ENCODE peak calls at places on chromosomes 12 and 14, in seven cellular contexts. V is aorta; J is H54; S is cardiac septum; O is HS-5; M is naive thymus-derived CD4-positive, alpha-beta T cell; C is central memory CD8-positive, alpha-beta T cell. A is an unnamed sample.
A peak's percentile ranks its signal among the peaks of the same experiment; 100 is the strongest.

GRCh38 chr14:61234215-61234916 is 46.8 kb downstream of the TMEM30B start:
- DNase-seq in O (no peak), S (no peak), J (no peak), M (no peak), V (no peak), C (no peak), A (no peak)

GRCh38 chr12:110141389-110141788 is 17.2 kb downstream of the IFT81 start:
- DNase-seq in M (no peak), O (peak; percentile 9), C (no peak), J (no peak), V (peak; percentile 73), S (no peak), A (no peak)

GRCh38 chr14:73753043-73753886 is 39.1 kb upstream of the PNMA1 start:
- DNase-seq in M (no peak), S (no peak), C (no peak), V (peak; percentile 69), J (no peak), O (no peak), A (no peak)

GRCh38 chr12:52837341-52837741 is 3.2 kb upstream of the KRT79 start:
- DNase-seq in V (peak; percentile 29), S (no peak), J (peak; percentile 92), C (no peak), O (peak; percentile 36), M (no peak), A (peak; percentile 7)

GRCh38 chr14:101457177-101457935 is 103.9 kb upstream of the DIO3 start:
- DNase-seq in J (no peak), V (no peak), S (no peak), C (no peak), O (no peak), M (no peak), A (no peak)

GRCh38 chr12:127083028-127083949 is 1183.7 kb upstream of the TMEM132C start:
- DNase-seq in M (no peak), C (no peak), O (peak; percentile 63), V (no peak), S (no peak), J (peak; percentile 40), A (peak; percentile 2)

GRCh38 chr12:57087689-57088441 is 1.0 kb upstream of the NAB2 start:
- DNase-seq in J (peak; percentile 62), M (peak; percentile 83), O (peak; percentile 87), C (peak; percentile 47), S (peak; percentile 87), V (peak; percentile 93), A (peak; percentile 92)

GRCh38 chr14:64734990-64735389 is 30.8 kb downstream of the PLEKHG3 start:
- DNase-seq in M (no peak), J (no peak), S (no peak), C (no peak), O (no peak), V (no peak), A (no peak)

GRCh38 chr14:48744202-48744601 is 842.0 kb downstream of the RPS29 start:
- DNase-seq in C (no peak), S (no peak), M (no peak), J (no peak), V (no peak), O (no peak), A (no peak)

GRCh38 chr12:2265461-2266167 is 212.8 kb downstream of the CACNA1C start:
- DNase-seq in V (no peak), J (no peak), O (no peak), C (no peak), S (peak; percentile 15), M (no peak), A (no peak)

A was measured in activated naive CD8-positive, alpha-beta T cell treated with anti-CD3 and anti-CD28 coated beads for 36 hours.